ENCODE peak calls at places on chromosomes 3 and 15, in seven cellular contexts. One of them, this sample, is unnamed.
A peak's percentile ranks its signal among the peaks of the same experiment; 100 is the strongest.

GRCh38 chr15:66131831-66132230 is 121.7 kb downstream of the MEGF11 start:
- DNase-seq in HTR-8/SVneo: no peak
- DNase-seq in effector memory CD4-positive, alpha-beta T cell: no peak
- DNase-seq in anterior cingulate cortex: no peak
- DNase-seq in left colon: no peak
- DNase-seq in RWPE1: no peak
- DNase-seq in HT1080: no peak
- DNase-seq in this sample: no peak

GRCh38 chr3:51817375-51817774 is 38.3 kb upstream of the IQCF6 start:
- DNase-seq in HTR-8/SVneo: no peak
- DNase-seq in effector memory CD4-positive, alpha-beta T cell: no peak
- DNase-seq in anterior cingulate cortex: no peak
- DNase-seq in left colon: no peak
- DNase-seq in RWPE1: no peak
- DNase-seq in HT1080: no peak
- DNase-seq in this sample: no peak

GRCh38 chr15:67397139-67397538 is 123.8 kb upstream of the C15orf61 start:
- DNase-seq in HTR-8/SVneo: no peak
- DNase-seq in effector memory CD4-positive, alpha-beta T cell: no peak
- DNase-seq in anterior cingulate cortex: no peak
- DNase-seq in left colon: no peak
- DNase-seq in RWPE1: no peak
- DNase-seq in HT1080: no peak
- DNase-seq in this sample: no peak

GRCh38 chr3:41202075-41202833 is 2.9 kb downstream of the CTNNB1 start:
- DNase-seq in HTR-8/SVneo: no peak
- DNase-seq in effector memory CD4-positive, alpha-beta T cell: no peak
- DNase-seq in anterior cingulate cortex: no peak
- DNase-seq in left colon: no peak
- DNase-seq in RWPE1: no peak
- DNase-seq in HT1080: no peak
- DNase-seq in this sample: no peak

GRCh38 chr3:29705906-29706507 is 425.1 kb downstream of the RBMS3 start:
- DNase-seq in HTR-8/SVneo: no peak
- DNase-seq in effector memory CD4-positive, alpha-beta T cell: no peak
- DNase-seq in anterior cingulate cortex: no peak
- DNase-seq in left colon: no peak
- DNase-seq in RWPE1: no peak
- DNase-seq in HT1080: no peak
- DNase-seq in this sample: no peak

GRCh38 chr15:42082832-42083604 is 11.3 kb downstream of the PLA2G4D start:
- DNase-seq in HTR-8/SVneo: no peak
- DNase-seq in effector memory CD4-positive, alpha-beta T cell: no peak
- DNase-seq in anterior cingulate cortex: no peak
- DNase-seq in left colon: peak; percentile 23
- DNase-seq in RWPE1: no peak
- DNase-seq in HT1080: no peak
- DNase-seq in this sample: no peak

GRCh38 chr15:55254916-55255679 is 34.5 kb downstream of the RAB27A start:
- DNase-seq in HTR-8/SVneo: no peak
- DNase-seq in effector memory CD4-positive, alpha-beta T cell: no peak
- DNase-seq in anterior cingulate cortex: no peak
- DNase-seq in left colon: no peak
- DNase-seq in RWPE1: no peak
- DNase-seq in HT1080: peak; percentile 1
- DNase-seq in this sample: no peak

GRCh38 chr3:127612966-127613365 is 14.8 kb downstream of the MCM2 start:
- DNase-seq in HTR-8/SVneo: no peak
- DNase-seq in effector memory CD4-positive, alpha-beta T cell: no peak
- DNase-seq in anterior cingulate cortex: no peak
- DNase-seq in left colon: no peak
- DNase-seq in RWPE1: no peak
- DNase-seq in HT1080: no peak
- DNase-seq in this sample: peak; percentile 89

GRCh38 chr15:72554471-72555425 is 80.6 kb downstream of the ARIH1 start:
- DNase-seq in HTR-8/SVneo: no peak
- DNase-seq in effector memory CD4-positive, alpha-beta T cell: no peak
- DNase-seq in anterior cingulate cortex: no peak
- DNase-seq in left colon: no peak
- DNase-seq in RWPE1: no peak
- DNase-seq in HT1080: peak; percentile 88
- DNase-seq in this sample: peak; percentile 33

GRCh38 chr3:19866751-19867347 is 67.2 kb downstream of the EFHB start:
- DNase-seq in HTR-8/SVneo: peak; percentile 45
- DNase-seq in effector memory CD4-positive, alpha-beta T cell: no peak
- DNase-seq in anterior cingulate cortex: peak; percentile 2
- DNase-seq in left colon: no peak
- DNase-seq in RWPE1: peak; percentile 15
- DNase-seq in HT1080: peak; percentile 64
- DNase-seq in this sample: peak; percentile 64

GRCh38 chr15:68877626-68878025 is 52.7 kb upstream of the SPESP1 start:
- DNase-seq in HTR-8/SVneo: no peak
- DNase-seq in effector memory CD4-positive, alpha-beta T cell: no peak
- DNase-seq in anterior cingulate cortex: no peak
- DNase-seq in left colon: no peak
- DNase-seq in RWPE1: no peak
- DNase-seq in HT1080: no peak
- DNase-seq in this sample: no peak

GRCh38 chr3:31962801-31963205 is 18.3 kb downstream of the OSBPL10 start:
- DNase-seq in HTR-8/SVneo: no peak
- DNase-seq in effector memory CD4-positive, alpha-beta T cell: no peak
- DNase-seq in anterior cingulate cortex: no peak
- DNase-seq in left colon: no peak
- DNase-seq in RWPE1: no peak
- DNase-seq in HT1080: peak; percentile 86
- DNase-seq in this sample: peak; percentile 44

GRCh38 chr3:183503738-183504137 is 51.8 kb downstream of the KLHL6 start:
- DNase-seq in HTR-8/SVneo: no peak
- DNase-seq in effector memory CD4-positive, alpha-beta T cell: no peak
- DNase-seq in anterior cingulate cortex: no peak
- DNase-seq in left colon: no peak
- DNase-seq in RWPE1: no peak
- DNase-seq in HT1080: no peak
- DNase-seq in this sample: no peak

This sample was measured in kidney tubule cell.